ENCODE peak calls at places on chromosomes 6 and 20, in nine cellular contexts. A is suprapubic skin, Q is WERI-Rb-1, U is hepatocyte, G is kidney, L is foreskin fibroblast, W is uterus, E is cardiac fibroblast, N is choroid plexus epithelial cell. S is an unnamed sample.

GRCh38 chr20:38877483-38877882 is 48.7 kb upstream of the FAM83D start:
- DNase-seq in E (no peak), L (no peak), G (no peak), W (no peak), N (no peak), Q (no peak), U (no peak), A (no peak), S (no peak)

GRCh38 chr6:67131827-67132226 is 1424.8 kb upstream of the EYS start:
- DNase-seq in N (peak), E (no peak), L (no peak), G (no peak), U (no peak), A (no peak), W (peak), Q (no peak), S (peak)

GRCh38 chr6:107805504-107805903 is 18.6 kb downstream of the SCML4 start:
- DNase-seq in N (no peak), E (no peak), G (no peak), U (no peak), L (no peak), W (no peak), A (no peak), Q (no peak), S (no peak)

GRCh38 chr6:6600865-6601264 is 12.3 kb downstream of the LY86 start:
- DNase-seq in W (no peak), N (no peak), E (no peak), Q (no peak), U (no peak), G (no peak), L (no peak), A (no peak), S (no peak)

GRCh38 chr6:127768745-127769144 is 132.1 kb downstream of the THEMIS start:
- DNase-seq in Q (no peak), G (no peak), W (no peak), A (no peak), N (no peak), U (no peak), E (no peak), L (no peak), S (no peak)

GRCh38 chr6:158856261-158856660 is 37.1 kb upstream of the EZR start:
- DNase-seq in G (no peak), N (no peak), U (peak), L (no peak), A (no peak), Q (no peak), E (no peak), W (no peak), S (no peak)

GRCh38 chr20:54228841-54229240 is 21.0 kb downstream of the PFDN4 start:
- DNase-seq in W (no peak), E (peak), N (no peak), G (no peak), U (no peak), L (no peak), A (no peak), Q (no peak), S (peak)

GRCh38 chr6:146805546-146806325 is 207.0 kb downstream of the ADGB start:
- DNase-seq in L (no peak), W (no peak), U (no peak), A (no peak), E (no peak), Q (no peak), G (no peak), N (peak), S (no peak)

GRCh38 chr6:106159531-106159940 is 73.4 kb downstream of the PRDM1 start:
- DNase-seq in E (peak), G (no peak), U (no peak), W (no peak), N (peak), A (no peak), L (peak), Q (no peak), S (peak)

GRCh38 chr6:43934803-43935602 is 165.0 kb downstream of the VEGFA start:
- DNase-seq in A (peak), W (peak), Q (peak), G (peak), E (no peak), L (no peak), U (no peak), N (no peak), S (no peak)

GRCh38 chr6:9606435-9607134 is 808.3 kb downstream of the TFAP2A start:
- DNase-seq in W (no peak), L (no peak), Q (no peak), U (no peak), N (no peak), G (no peak), A (no peak), E (no peak), S (no peak)

GRCh38 chr20:32536861-32537656 is 48.1 kb downstream of the NOL4L start:
- DNase-seq in N (no peak), Q (no peak), G (peak), E (no peak), A (no peak), U (peak), L (no peak), W (no peak), S (no peak)

GRCh38 chr20:41213150-41213820 is 75.9 kb downstream of the PLCG1 start:
- DNase-seq in L (peak), A (no peak), W (no peak), Q (no peak), N (peak), E (no peak), G (no peak), U (no peak), S (peak)

GRCh38 chr20:38001173-38001875 is 31.9 kb downstream of the TTI1 start:
- DNase-seq in E (peak), Q (no peak), G (no peak), N (peak), U (peak), W (no peak), L (peak), A (no peak), S (peak)

GRCh38 chr20:1894471-1894950 is 696 bp upstream of the SIRPA start:
- DNase-seq in E (no peak), U (peak), Q (peak), N (peak), G (peak), L (peak), A (peak), W (peak), S (peak)

GRCh38 chr20:49671429-49671828 is 42.2 kb downstream of the B4GALT5 start:
- DNase-seq in W (no peak), E (no peak), N (no peak), Q (no peak), U (no peak), L (no peak), A (no peak), G (no peak), S (no peak)

GRCh38 chr20:17910828-17911294 is 57.7 kb downstream of the SNX5 start:
- DNase-seq in E (peak), L (peak), G (no peak), U (peak), N (peak), A (no peak), Q (no peak), W (peak), S (peak)

GRCh38 chr6:38161331-38161730 is 341.8 kb downstream of the ZFAND3 start:
- DNase-seq in G (no peak), E (no peak), L (no peak), U (no peak), W (no peak), Q (peak), N (no peak), A (no peak), S (no peak)

GRCh38 chr6:31776961-31777666 is at the start of gene VWA7:
- DNase-seq in Q (peak), L (peak), A (no peak), W (peak), U (peak), G (peak), N (peak), E (peak), S (peak)

GRCh38 chr20:61303675-61304074 is 51.6 kb downstream of the CDH4 start:
- DNase-seq in G (no peak), U (no peak), N (no peak), W (no peak), E (no peak), A (no peak), Q (no peak), L (no peak), S (no peak)

GRCh38 chr6:165232277-165232654 is 77.1 kb downstream of the C6orf118 start:
- DNase-seq in L (no peak), Q (no peak), E (no peak), N (no peak), W (no peak), G (no peak), A (no peak), U (no peak), S (no peak)

GRCh38 chr6:70956451-70957283 is at the start of gene B3GAT2:
- DNase-seq in L (peak), N (peak), Q (peak), U (peak), A (no peak), G (peak), E (peak), W (no peak), S (peak)
- H3K4me3 ChIP-seq in L (peak), N (peak), Q (peak), U (peak), A (peak), G (peak), E (peak), W (peak), S (peak)

DNA sequence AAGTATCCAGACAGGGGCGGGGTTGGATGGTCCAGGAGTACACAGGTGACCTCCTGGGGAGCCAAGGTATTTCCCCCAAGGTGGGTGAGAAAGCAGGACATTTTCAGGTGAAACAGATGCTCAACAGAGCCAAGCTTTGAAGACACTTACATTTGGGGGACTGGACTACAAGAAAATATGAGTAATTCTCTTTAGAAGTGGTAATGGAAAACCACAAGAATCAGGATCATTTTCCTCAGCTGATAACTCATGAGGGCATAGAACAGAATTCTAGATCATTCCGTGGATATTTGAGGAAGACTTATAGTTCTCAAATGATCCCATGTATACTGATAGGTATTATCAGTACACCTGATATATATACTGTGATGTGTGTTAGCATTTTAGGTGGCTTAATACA is 89.9 kb downstream of the UST start:
- DNase-seq in L (no peak), U (no peak), W (no peak), N (no peak), G (no peak), A (no peak), E (no peak), Q (no peak), S (no peak)
- TF ChIP-seq CTCF in L (no peak), U (no peak), W (no peak), N (no peak), G (no peak), A (no peak), E (no peak), Q (no peak), S (no peak)

GRCh38 chr6:13467216-13467600 is 20.2 kb downstream of the GFOD1 start:
- DNase-seq in G (no peak), L (no peak), W (no peak), Q (no peak), N (no peak), A (no peak), E (no peak), U (no peak), S (no peak)
- H3K4me3 ChIP-seq in G (no peak), L (no peak), W (no peak), Q (no peak), N (no peak), A (no peak), E (no peak), U (no peak), S (no peak)

DNA sequence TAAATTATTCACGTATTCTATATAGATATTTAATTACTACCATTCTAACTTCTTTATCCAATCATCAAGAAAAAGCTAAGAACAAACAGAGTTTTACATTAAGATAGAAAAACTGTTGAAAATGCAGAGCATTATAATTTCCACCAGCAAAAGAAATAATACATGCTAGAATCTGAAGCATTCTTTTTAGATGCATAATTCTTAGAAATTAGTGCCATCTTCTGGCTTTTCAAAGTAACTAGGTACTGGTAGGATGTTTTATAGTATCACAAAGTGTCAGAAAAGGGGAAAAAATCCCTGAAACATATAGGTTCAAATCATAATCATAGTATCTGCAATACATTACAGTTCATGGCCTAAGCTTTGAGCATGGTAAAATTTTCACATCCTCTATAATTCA is 178.9 kb downstream of the PHF3 start:
- DNase-seq in G (no peak), A (no peak), U (no peak), Q (no peak), E (peak), L (no peak), W (no peak), N (peak), S (no peak)
- TF ChIP-seq CTCF in G (no peak), A (no peak), U (no peak), Q (no peak), E (no peak), L (no peak), W (no peak), N (no peak), S (no peak)

GRCh38 chr6:150006961-150007464 is 18.3 kb downstream of the RAET1L start:
- DNase-seq in Q (no peak), L (no peak), U (peak), N (peak), G (no peak), E (peak), W (no peak), A (no peak), S (peak)

GRCh38 chr6:150004783-150005717 is 20.3 kb downstream of the RAET1L start:
- DNase-seq in E (peak), N (peak), L (peak), W (peak), A (peak), G (peak), U (peak), Q (peak), S (peak)

GRCh38 chr6:150004101-150004782 is 21.1 kb downstream of the RAET1L start:
- DNase-seq in U (no peak), G (no peak), N (no peak), A (no peak), L (no peak), E (no peak), W (no peak), Q (no peak), S (no peak)

GRCh38 chr6:150008588-150008987 is 16.7 kb downstream of the RAET1L start:
- DNase-seq in N (no peak), E (no peak), W (no peak), G (no peak), U (peak), L (no peak), Q (no peak), A (peak), S (peak)

GRCh38 chr6:150005761-150006651 is 19.3 kb downstream of the RAET1L start:
- DNase-seq in W (no peak), A (no peak), G (no peak), U (no peak), L (no peak), E (no peak), N (no peak), Q (no peak), S (no peak)
- H3K4me3 ChIP-seq in W (no peak), A (peak), G (peak), U (peak), L (peak), E (peak), N (peak), Q (peak), S (peak)

GRCh38 chr6:167474725-167475124 is 149.8 kb downstream of the TTLL2 start:
- DNase-seq in A (peak), U (no peak), N (peak), G (no peak), W (no peak), Q (no peak), L (no peak), E (no peak), S (no peak)
- TF ChIP-seq CTCF in A (no peak), U (peak), N (peak), G (no peak), W (no peak), Q (no peak), L (no peak), E (no peak), S (no peak)

GRCh38 chr20:8532169-8532568 is 400.1 kb downstream of the PLCB1 start:
- DNase-seq in Q (no peak), A (no peak), G (no peak), N (no peak), U (no peak), W (no peak), L (no peak), E (no peak), S (no peak)
- H3K4me3 ChIP-seq in Q (no peak), A (no peak), G (no peak), N (no peak), U (no peak), W (no peak), L (no peak), E (no peak), S (no peak)

DNA sequence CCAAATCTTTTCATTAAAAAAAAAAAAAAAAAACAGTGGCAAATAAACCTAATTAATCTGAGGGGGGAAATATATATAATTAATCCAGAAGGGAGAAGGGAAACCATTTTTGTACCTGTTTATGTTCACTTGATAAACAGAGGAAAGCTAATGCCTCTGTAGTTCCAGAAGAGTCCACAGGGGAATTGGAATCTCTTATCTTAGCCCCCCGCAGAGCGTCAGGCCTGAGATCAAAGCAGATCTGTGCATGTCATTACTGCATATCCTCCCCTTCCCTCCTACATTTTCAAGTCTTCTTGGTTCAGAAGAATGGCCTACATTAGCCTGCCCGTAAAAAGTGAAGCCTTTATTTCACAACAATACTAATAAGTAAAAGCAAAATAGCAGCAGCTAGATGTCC is 157.2 kb downstream of the PTPRT start:
- DNase-seq in N (no peak), A (no peak), L (no peak), Q (no peak), U (no peak), G (no peak), W (no peak), E (no peak), S (no peak)
- TF ChIP-seq CTCF in N (no peak), A (no peak), L (no peak), Q (no peak), U (no peak), G (no peak), W (no peak), E (no peak), S (no peak)

S was measured in epithelial cell of esophagus.